ENCODE peak calls at places on chromosomes 4 and X, in seven cellular contexts. J is mucosa of descending colon, U is tibial artery, G is suprapubic skin, O is heart left ventricle, H is HCT116, A is endodermal cell. L is an unnamed sample.

GRCh38 chr4:71026086-71026485 is 32.6 kb downstream of the DCK start:
- DNase-seq in A (no peak), U (no peak), G (no peak), J (peak; percentile 29), O (no peak), H (peak; percentile 55), L (no peak)

GRCh38 chr4:15676899-15677298 is 4.7 kb upstream of the FAM200B start:
- DNase-seq in O (no peak), J (no peak), G (no peak), H (no peak), U (no peak), A (no peak), L (no peak)

GRCh38 chr4:8509311-8509950 is 68.9 kb downstream of the TRMT44 start:
- DNase-seq in H (no peak), G (no peak), U (no peak), A (no peak), O (no peak), J (no peak), L (no peak)

GRCh38 chrX:46029777-46030176 is 515.4 kb downstream of the ZNF674 start:
- DNase-seq in J (no peak), H (no peak), G (no peak), U (no peak), A (no peak), O (no peak), L (no peak)

GRCh38 chr4:149574973-149575372 is 240.7 kb downstream of the IQCM start:
- DNase-seq in U (no peak), G (no peak), O (no peak), J (no peak), H (no peak), A (no peak), L (no peak)

GRCh38 chr4:26075588-26075987 is 161.6 kb downstream of the SMIM20 start:
- DNase-seq in A (no peak), O (no peak), G (no peak), U (no peak), H (no peak), J (no peak), L (no peak)

GRCh38 chrX:22203186-22203585 is 69.5 kb upstream of the CBLL2 start:
- DNase-seq in G (no peak), O (no peak), J (no peak), A (no peak), H (no peak), U (no peak), L (no peak)

GRCh38 chr4:110632506-110633357 is 9.9 kb upstream of the PITX2 start:
- DNase-seq in U (no peak), G (no peak), H (no peak), J (no peak), O (no peak), A (peak; percentile 74), L (no peak)

GRCh38 chrX:31099536-31100090 is 27.8 kb upstream of the FTHL17 start:
- DNase-seq in J (no peak), H (no peak), O (no peak), A (no peak), G (no peak), U (no peak), L (no peak)

GRCh38 chrX:15737188-15737956 is 698 bp upstream of the CA5B start:
- DNase-seq in O (no peak), J (no peak), A (no peak), H (no peak), G (no peak), U (no peak), L (no peak)

GRCh38 chr4:168528131-168528949 is 31.5 kb downstream of the PALLD start:
- DNase-seq in G (no peak), J (no peak), U (no peak), O (no peak), A (no peak), H (no peak), L (no peak)

GRCh38 chr4:130632731-130633604 is 1537.0 kb downstream of the C4orf33 start:
- DNase-seq in O (peak; percentile 9), U (no peak), G (no peak), A (no peak), J (no peak), H (no peak), L (no peak)

DNA sequence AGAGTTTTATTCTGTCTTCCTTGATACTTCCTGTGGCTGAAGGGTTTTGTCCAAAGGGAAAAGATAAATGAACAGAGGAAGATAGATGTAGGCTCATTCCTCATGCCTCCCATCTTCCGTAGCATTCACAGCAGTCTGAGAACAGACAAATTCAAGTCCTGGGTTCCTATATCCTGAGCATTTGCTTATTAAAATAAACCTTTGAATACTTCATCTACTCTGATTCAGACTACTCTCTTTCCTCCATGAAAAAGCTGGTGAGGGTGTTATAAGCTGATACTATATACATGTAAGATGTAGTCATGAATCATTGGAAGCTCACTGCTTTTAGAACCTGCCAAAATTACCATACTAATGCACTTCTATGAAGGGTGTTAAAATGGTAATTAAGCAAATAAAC is 61.2 kb downstream of the GAB1 start:
- DNase-seq in H (no peak), O (no peak), G (no peak), J (no peak), A (no peak), U (no peak), L (no peak)
- H3K4me1 ChIP-seq in H (peaks cover 2% of the 10 kb centered on the region), O (peaks cover 87% of the 10 kb centered on the region), G (peaks cover 17% of the 10 kb centered on the region), J (peaks cover 6% of the 10 kb centered on the region), A (no peaks in the 10 kb centered on the region), U (peaks cover 87% of the 10 kb centered on the region), L (peaks cover 12% of the 10 kb centered on the region)

GRCh38 chrX:129755779-129756650 is 17.2 kb downstream of the XPNPEP2 start:
- DNase-seq in J (no peak), A (peak; percentile 76), H (no peak), U (no peak), G (no peak), O (no peak), L (no peak)
- H3K4me1 ChIP-seq in J (no peaks in the 10 kb centered on the region), A (no peaks in the 10 kb centered on the region), H (no peaks in the 10 kb centered on the region), U (no peaks in the 10 kb centered on the region), G (no peaks in the 10 kb centered on the region), O (no peaks in the 10 kb centered on the region), L (no peaks in the 10 kb centered on the region)

DNA sequence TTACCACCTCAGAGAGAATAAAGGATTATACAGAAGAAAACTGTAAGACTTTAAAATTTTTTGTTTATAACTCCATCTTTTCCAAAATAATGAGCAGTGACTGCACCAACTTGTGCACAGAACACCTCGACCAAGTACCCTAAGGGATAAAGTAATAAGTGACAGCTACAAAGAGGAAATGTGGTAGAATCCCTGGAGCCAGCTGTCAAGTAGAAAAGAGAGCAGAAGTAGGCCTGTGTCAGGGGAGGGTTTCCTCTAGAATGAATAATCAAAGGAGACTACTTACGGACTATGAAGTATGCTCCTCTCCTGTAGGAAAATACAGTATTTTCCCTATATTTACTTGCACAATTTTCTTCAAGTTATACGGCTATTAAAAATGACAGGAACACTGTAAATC is 1.2 kb downstream of the EIF1AX start:
- DNase-seq in H (no peak), A (no peak), O (no peak), U (no peak), J (no peak), G (no peak), L (no peak)
- H3K4me1 ChIP-seq in H (peaks cover 5% of the 10 kb centered on the region), A (no peaks in the 10 kb centered on the region), O (peaks cover 17% of the 10 kb centered on the region), U (peaks cover 17% of the 10 kb centered on the region), J (peaks cover 3% of the 10 kb centered on the region), G (peaks cover 12% of the 10 kb centered on the region), L (no peaks in the 10 kb centered on the region)

DNA sequence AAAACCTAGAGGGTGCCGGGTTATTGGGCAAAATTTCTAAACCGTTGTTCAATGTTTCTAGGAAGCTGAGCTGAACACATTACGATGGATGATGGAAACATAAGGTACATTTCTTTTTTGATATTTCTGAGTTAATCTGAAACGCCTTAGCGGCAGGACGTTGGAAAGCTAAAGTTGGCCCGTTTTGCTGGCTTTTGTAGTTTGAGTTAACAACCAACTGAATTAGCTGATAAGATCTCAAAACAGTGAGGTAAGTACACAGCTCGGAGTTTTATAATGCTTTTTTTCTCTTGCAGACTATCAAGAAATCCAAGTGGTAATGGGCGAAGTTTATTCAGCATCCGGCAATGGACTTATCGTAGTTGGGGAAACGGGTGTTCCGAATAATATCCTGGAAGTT is 73.5 kb downstream of the PRSS12 start:
- DNase-seq in O (no peak), A (no peak), G (no peak), J (peak; percentile 10), U (no peak), H (no peak), L (no peak)
- H3K4me1 ChIP-seq in O (peaks cover 27% of the 10 kb centered on the region), A (peaks cover 3% of the 10 kb centered on the region), G (peaks cover 35% of the 10 kb centered on the region), J (peaks cover 23% of the 10 kb centered on the region), U (peaks cover 23% of the 10 kb centered on the region), H (peaks cover 6% of the 10 kb centered on the region), L (no peaks in the 10 kb centered on the region)

GRCh38 chrX:154348646-154349358 is 25.6 kb downstream of the FLNA start:
- DNase-seq in G (peak; percentile 57), H (no peak), O (peak; percentile 26), A (no peak), U (peak; percentile 68), J (no peak), L (peak; percentile 51)
- H3K4me1 ChIP-seq in G (peaks cover 7% of the 10 kb centered on the region), H (no peaks in the 10 kb centered on the region), O (no peaks in the 10 kb centered on the region), A (no peaks in the 10 kb centered on the region), U (no peaks in the 10 kb centered on the region), J (peaks cover 5% of the 10 kb centered on the region), L (no peaks in the 10 kb centered on the region)

DNA sequence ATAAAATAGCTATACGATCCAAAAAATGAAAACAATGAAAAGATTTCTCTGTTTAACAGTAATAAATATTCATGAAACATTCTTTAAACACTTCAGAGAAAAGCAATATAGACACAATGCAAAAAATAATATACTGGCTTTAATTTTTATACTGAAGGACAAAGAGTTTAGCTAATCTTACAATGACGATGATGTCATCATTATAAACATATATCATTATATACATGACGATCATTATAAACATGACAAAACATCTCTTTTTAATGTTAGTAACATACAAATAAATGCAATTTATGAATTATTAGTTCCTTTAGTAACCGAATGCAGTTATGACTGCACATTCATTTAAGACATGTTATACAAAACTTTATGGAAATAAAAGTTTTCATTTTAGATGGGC is 1434.6 kb downstream of the PCDH18 start:
- DNase-seq in O (no peak), U (no peak), H (no peak), J (no peak), A (no peak), G (no peak), L (no peak)
- H3K4me1 ChIP-seq in O (no peaks in the 10 kb centered on the region), U (no peaks in the 10 kb centered on the region), H (no peaks in the 10 kb centered on the region), J (no peaks in the 10 kb centered on the region), A (no peaks in the 10 kb centered on the region), G (no peaks in the 10 kb centered on the region), L (no peaks in the 10 kb centered on the region)

DNA sequence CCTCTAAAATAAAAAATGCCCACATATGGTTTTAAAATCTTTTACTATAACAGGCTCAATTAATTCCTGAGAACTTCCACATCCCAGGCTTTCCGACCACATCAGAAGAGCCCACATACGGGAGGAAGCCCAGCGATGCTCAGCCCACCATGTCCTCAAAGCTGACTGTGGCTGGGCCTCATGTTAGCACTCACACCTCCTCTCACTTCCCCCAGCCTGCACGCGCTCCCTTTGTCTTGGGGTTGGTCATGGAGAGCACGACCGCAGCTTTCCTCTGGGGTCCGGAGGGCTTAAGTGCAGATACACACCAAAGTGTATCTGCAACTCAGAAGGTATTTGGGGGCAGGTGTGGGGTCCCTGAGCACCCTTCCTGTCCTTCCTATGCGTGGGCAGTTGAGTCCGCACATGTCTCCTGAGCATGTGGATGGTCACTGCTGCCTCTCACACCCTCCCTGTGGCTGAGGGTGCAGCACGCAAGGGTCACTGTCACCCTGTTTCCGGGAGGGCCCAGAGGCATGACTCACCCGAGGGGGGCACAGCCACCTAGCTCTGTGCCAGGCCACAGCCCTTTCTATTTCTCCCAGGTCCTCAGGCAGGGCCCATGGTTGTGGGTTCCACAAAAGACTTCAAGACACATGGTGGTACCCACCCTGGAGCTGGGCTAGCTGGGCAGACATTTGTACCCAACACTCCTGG is 21.2 kb downstream of the WDR1 start:
- DNase-seq in A (no peak), G (no peak), J (no peak), U (no peak), O (no peak), H (no peak), L (no peak)
- H3K4me1 ChIP-seq in A (no peaks in the 10 kb centered on the region), G (peaks cover 79% of the 10 kb centered on the region), J (peaks cover 47% of the 10 kb centered on the region), U (peaks cover 97% of the 10 kb centered on the region), O (peaks cover 92% of the 10 kb centered on the region), H (peaks cover 34% of the 10 kb centered on the region), L (no peaks in the 10 kb centered on the region)

L was measured in aorta.